ENCODE peak calls at places on chromosomes 1 and 21, in ten cellular contexts. P is right lobe of liver, U is tibial nerve, Q is lower lobe of right lung, Y is fibroblast of lung, C is heart left ventricle, H is cardiac muscle cell, X is sigmoid colon, T is PC-3, V is colonic mucosa. G is an unnamed sample. For H3K4me1, the result is how much of the 10 kb centered on the place peaks cover.

GRCh38 chr1:77354996-77355395 is 73.2 kb downstream of the AK5 start:
- DNase-seq in P (no peak), U (no peak), Q (no peak), Y (no peak), C (no peak), H (no peak), X (no peak), T (no peak), V (no peak), G (no peak)

GRCh38 chr1:161074676-161075368 is 5.1 kb upstream of the ARHGAP30 start:
- DNase-seq in P (no peak), U (no peak), Q (no peak), Y (no peak), C (no peak), H (no peak), X (no peak), T (no peak), V (no peak), G (no peak)

GRCh38 chr1:89986020-89986419 is 8.9 kb upstream of the ZNF326 start:
- DNase-seq in P (no peak), U (no peak), Q (no peak), Y (no peak), C (no peak), H (no peak), X (no peak), T (no peak), V (no peak), G (no peak)

GRCh38 chr21:32817206-32817605 is 45.7 kb upstream of the PAXBP1 start:
- DNase-seq in P (no peak), U (no peak), Q (no peak), Y (no peak), C (no peak), H (no peak), X (no peak), T (no peak), V (peak), G (no peak)

GRCh38 chr1:233364695-233365539 is 37.4 kb downstream of the MAP3K21 start:
- DNase-seq in P (no peak), U (no peak), Q (no peak), Y (peak), C (no peak), H (peak), X (no peak), T (peak), V (no peak), G (no peak)

GRCh38 chr1:154176341-154176740 is 15.6 kb downstream of the TPM3 start:
- DNase-seq in P (no peak), U (no peak), Q (no peak), Y (peak), C (no peak), H (no peak), X (no peak), T (peak), V (peak), G (no peak)

GRCh38 chr1:71196685-71197084 is 115.8 kb upstream of the ZRANB2 start:
- DNase-seq in P (no peak), U (no peak), Q (no peak), Y (peak), C (no peak), H (no peak), X (no peak), T (peak), V (no peak), G (no peak)

GRCh38 chr1:153565529-153566374 is at the start of gene S100A2:
- DNase-seq in P (no peak), U (no peak), Q (peak), Y (peak), C (no peak), H (no peak), X (peak), T (peak), V (peak), G (peak)

GRCh38 chr1:173823776-173824314 is 628 bp upstream of the DARS2 start:
- DNase-seq in P (no peak), U (no peak), Q (no peak), Y (no peak), C (no peak), H (no peak), X (no peak), T (no peak), V (no peak), G (no peak)

GRCh38 chr1:90959352-90960206 is 62.3 kb downstream of the ZNF644 start:
- DNase-seq in P (no peak), U (no peak), Q (no peak), Y (peak), C (no peak), H (no peak), X (no peak), T (peak), V (no peak), G (no peak)

GRCh38 chr1:57218487-57219079 is 205.3 kb downstream of the DAB1 start:
- DNase-seq in P (no peak), U (no peak), Q (no peak), Y (peak), C (no peak), H (peak), X (no peak), T (no peak), V (no peak), G (no peak)

GRCh38 chr1:32962248-32962896 is 2.2 kb downstream of the RNF19B start:
- DNase-seq in P (no peak), U (no peak), Q (no peak), Y (no peak), C (no peak), H (no peak), X (no peak), T (no peak), V (no peak), G (no peak)
- H3K27ac ChIP-seq in P (peak), U (no peak), Q (peak), Y (no peak), C (peak), H (no peak), X (peak), T (no peak), V (peak), G (no peak)

DNA sequence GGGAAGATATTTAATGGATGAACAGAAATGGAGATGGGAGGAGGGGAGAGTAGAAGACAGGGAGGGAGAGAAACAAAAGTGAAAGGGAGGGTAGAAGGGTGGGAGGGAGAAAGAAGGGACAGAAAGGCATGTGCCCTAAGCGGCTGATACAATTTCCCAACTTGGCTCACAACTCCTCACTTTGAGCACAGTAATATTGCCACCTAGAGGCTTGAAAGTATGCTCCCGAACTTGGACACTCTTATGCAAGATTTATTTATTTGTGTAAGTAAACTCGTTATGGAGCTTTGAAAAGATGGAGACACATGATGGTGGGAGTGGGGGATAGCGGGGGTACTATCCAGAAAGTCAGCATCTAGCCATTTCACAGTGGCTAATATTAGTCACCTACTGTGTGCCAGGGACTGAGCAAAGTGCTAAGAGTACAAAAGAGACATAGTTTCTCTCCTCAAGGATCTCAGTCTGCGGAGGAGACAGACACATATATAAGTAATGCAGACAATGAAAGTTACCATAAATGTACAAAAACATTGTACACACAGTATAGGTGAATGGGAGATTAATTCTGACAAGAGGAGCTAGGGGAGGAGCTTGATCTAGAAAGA is 189.7 kb downstream of the SEC16B start:
- DNase-seq in P (no peak), U (no peak), Q (no peak), Y (peak), C (no peak), H (peak), X (no peak), T (peak), V (no peak), G (no peak)
- TF ChIP-seq CTCF in P (peak), U (peak), Q (peak), Y (peak), C (peak), H (peak), X (peak), T (peak), V (peak), G (no peak)

DNA sequence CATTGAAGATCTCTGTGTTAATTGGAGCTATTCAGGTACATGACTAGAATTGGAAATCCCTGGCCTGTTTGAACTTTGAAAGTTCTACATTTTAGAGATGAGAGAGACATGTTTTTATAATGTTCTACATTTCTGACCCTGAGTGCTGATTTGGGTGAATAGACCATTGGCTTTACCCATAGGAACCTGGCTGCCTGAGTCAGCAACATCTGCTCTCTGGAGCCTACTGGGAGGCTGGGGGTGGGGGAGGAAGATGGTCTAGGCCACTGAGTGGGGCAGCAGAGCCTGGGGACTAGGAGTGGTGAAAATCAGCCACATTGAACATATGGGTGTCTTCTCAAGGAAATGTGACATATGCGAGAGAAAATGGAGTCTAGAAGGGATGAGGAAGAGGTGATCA is 1.4 kb upstream of the VANGL1 start:
- DNase-seq in P (no peak), U (no peak), Q (no peak), Y (no peak), C (no peak), H (no peak), X (no peak), T (no peak), V (no peak), G (no peak)
- H3K4me1 ChIP-seq in P (under half), U (under half), Q (under half), Y (under half), C (under half), H (under half), X (under half), T (under half), V (under half), G (under half)

GRCh38 chr1:1894354-1895049 is 3.6 kb upstream of the GNB1 start:
- DNase-seq in P (peak), U (no peak), Q (no peak), Y (no peak), C (peak), H (no peak), X (peak), T (no peak), V (peak), G (no peak)
- H3K27ac ChIP-seq in P (no peak), U (no peak), Q (no peak), Y (no peak), C (no peak), H (no peak), X (no peak), T (no peak), V (peak), G (peak)

GRCh38 chr1:229578168-229579100 is 19.9 kb upstream of the ABCB10 start:
- DNase-seq in P (no peak), U (no peak), Q (no peak), Y (no peak), C (no peak), H (no peak), X (no peak), T (no peak), V (no peak), G (no peak)
- TF ChIP-seq CTCF in P (no peak), U (no peak), Q (no peak), Y (no peak), C (no peak), H (no peak), X (no peak), T (peak), V (no peak), G (no peak)

GRCh38 chr1:39153684-39154083 is 50.8 kb upstream of the MACF1 start:
- DNase-seq in P (no peak), U (no peak), Q (no peak), Y (no peak), C (no peak), H (no peak), X (no peak), T (no peak), V (no peak), G (no peak)
- H3K4me1 ChIP-seq in P (under half), U (under half), Q (half or more), Y (under half), C (under half), H (half or more), X (half or more), T (under half), V (under half), G (half or more)

GRCh38 chr1:52848423-52848822 is 5.9 kb downstream of the ZYG11A start:
- DNase-seq in P (no peak), U (no peak), Q (no peak), Y (no peak), C (no peak), H (no peak), X (no peak), T (no peak), V (no peak), G (no peak)

DNA sequence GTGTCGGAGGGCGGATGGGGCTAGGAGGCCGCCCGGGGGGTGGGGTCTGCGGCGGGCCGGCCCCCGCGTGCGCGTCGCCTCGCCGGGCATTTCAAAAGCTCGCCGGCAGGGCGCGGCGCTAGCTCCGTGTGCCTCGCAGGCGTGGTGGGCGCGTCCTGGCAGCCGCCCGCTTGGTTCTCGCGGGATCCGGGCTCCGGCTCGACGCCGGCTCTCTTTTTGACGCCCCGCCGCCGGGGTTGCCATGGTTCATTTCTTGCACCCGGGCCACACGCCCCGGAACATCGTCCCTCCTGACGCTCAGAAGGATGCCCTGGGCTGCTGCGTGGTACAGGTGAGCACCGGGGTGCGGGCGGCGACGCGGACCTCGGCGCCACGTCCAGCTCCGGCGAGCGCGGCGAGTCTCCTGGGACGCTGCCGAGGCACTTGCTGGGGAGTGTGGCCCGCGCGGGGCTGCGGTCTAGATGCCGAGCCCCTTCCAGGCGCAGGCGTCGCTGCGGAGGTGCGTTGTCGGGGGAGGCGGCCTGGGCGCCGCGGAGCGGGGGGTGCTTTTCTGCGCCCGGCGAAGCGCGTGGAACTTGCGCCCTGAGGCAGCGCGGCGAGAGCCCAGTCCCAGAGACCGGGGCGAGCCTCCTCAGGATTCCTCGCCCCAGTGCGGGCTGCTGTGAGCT is at the start of gene ZYG11A:
- DNase-seq in P (peak), U (no peak), Q (peak), Y (peak), C (peak), H (peak), X (no peak), T (peak), V (peak), G (no peak)
- H3K27ac ChIP-seq in P (no peak), U (no peak), Q (no peak), Y (peak), C (no peak), H (no peak), X (no peak), T (no peak), V (no peak), G (no peak)

GRCh38 chr1:85581802-85582686 is 1.5 kb downstream of the CCN1 start:
- DNase-seq in P (no peak), U (no peak), Q (peak), Y (peak), C (no peak), H (peak), X (peak), T (peak), V (peak), G (no peak)

GRCh38 chr1:85580046-85580411 is 532 bp upstream of the CCN1 start:
- DNase-seq in P (no peak), U (no peak), Q (no peak), Y (peak), C (no peak), H (peak), X (peak), T (peak), V (no peak), G (no peak)

GRCh38 chr1:85582687-85583354 is 2.3 kb downstream of the CCN1 start:
- DNase-seq in P (no peak), U (no peak), Q (no peak), Y (peak), C (no peak), H (no peak), X (no peak), T (peak), V (no peak), G (no peak)

GRCh38 chr1:85579619-85580018 is 942 bp upstream of the CCN1 start:
- DNase-seq in P (no peak), U (no peak), Q (no peak), Y (peak), C (no peak), H (no peak), X (peak), T (peak), V (no peak), G (no peak)

GRCh38 chr1:85581138-85581801 is 709 bp downstream of the CCN1 start:
- DNase-seq in P (peak), U (peak), Q (peak), Y (peak), C (peak), H (peak), X (peak), T (peak), V (peak), G (peak)
- TF ChIP-seq CTCF in P (peak), U (peak), Q (peak), Y (peak), C (peak), H (peak), X (peak), T (peak), V (peak), G (peak)

GRCh38 chr21:34596561-34597271 is 18.2 kb downstream of the RCAN1 start:
- DNase-seq in P (no peak), U (no peak), Q (no peak), Y (no peak), C (no peak), H (no peak), X (no peak), T (no peak), V (no peak), G (no peak)

GRCh38 chr21:34602061-34602460 is 12.9 kb downstream of the RCAN1 start:
- DNase-seq in P (no peak), U (no peak), Q (no peak), Y (no peak), C (no peak), H (no peak), X (no peak), T (no peak), V (peak), G (no peak)

GRCh38 chr21:34603002-34603709 is 11.8 kb downstream of the RCAN1 start:
- DNase-seq in P (peak), U (peak), Q (peak), Y (peak), C (peak), H (peak), X (peak), T (peak), V (peak), G (peak)

GRCh38 chr21:34598931-34599400 is 15.9 kb downstream of the RCAN1 start:
- DNase-seq in P (no peak), U (no peak), Q (no peak), Y (peak), C (no peak), H (no peak), X (no peak), T (peak), V (no peak), G (no peak)

GRCh38 chr21:34599534-34600101 is 15.3 kb downstream of the RCAN1 start:
- DNase-seq in P (no peak), U (no peak), Q (no peak), Y (no peak), C (no peak), H (no peak), X (no peak), T (peak), V (no peak), G (no peak)
- H3K4me1 ChIP-seq in P (under half), U (under half), Q (under half), Y (under half), C (under half), H (under half), X (under half), T (under half), V (under half), G (under half)

DNA sequence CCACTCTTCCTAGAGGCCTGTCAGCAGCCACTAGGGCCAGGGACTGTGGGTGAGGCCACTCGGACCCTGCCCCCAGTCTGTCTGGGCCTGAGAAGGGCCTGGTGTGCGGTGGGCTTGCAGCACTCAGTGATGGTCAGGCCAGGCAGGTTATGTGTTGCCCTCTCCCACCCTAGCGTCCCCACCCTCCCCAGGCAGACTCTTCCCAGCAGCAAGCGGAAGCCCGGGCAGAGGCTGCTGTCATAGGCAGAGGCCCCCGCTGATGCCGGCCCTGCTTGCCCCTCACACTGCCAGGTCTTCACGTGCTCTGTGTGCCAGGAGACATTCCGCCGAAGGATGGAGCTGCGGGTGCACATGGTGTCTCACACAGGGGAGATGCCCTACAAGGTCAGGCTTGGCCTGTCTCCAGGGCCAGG is 6.6 kb downstream of the ZBTB48 start:
- DNase-seq in P (no peak), U (no peak), Q (no peak), Y (no peak), C (no peak), H (no peak), X (peak), T (no peak), V (no peak), G (no peak)
- H3K27ac ChIP-seq in P (no peak), U (no peak), Q (no peak), Y (no peak), C (no peak), H (peak), X (peak), T (no peak), V (no peak), G (peak)